ENCODE peak calls at places on chromosomes 1 and 21, in seven cellular contexts. W is GM12865, S is HEK293T, Z is NCI-H1092, H is 8988T, C is fibroblast of pulmonary artery, I is sigmoid colon. K is an unnamed sample.
A peak's percentile ranks its signal among the peaks of the same experiment; 100 is the strongest.

GRCh38 chr1:53616927-53617326 is 122.0 kb downstream of the GLIS1 start:
- DNase-seq in W (no peak), S (peak; percentile 51), Z (no peak), H (no peak), C (no peak), I (peak; percentile 32), K (no peak)

GRCh38 chr1:232034547-232034946 is 408.0 kb downstream of the DISC1 start:
- DNase-seq in W (no peak), S (no peak), Z (no peak), H (no peak), C (no peak), I (no peak), K (no peak)

GRCh38 chr1:31780632-31781031 is 16.5 kb upstream of the ADGRB2 start:
- DNase-seq in W (no peak), S (no peak), Z (no peak), H (no peak), C (no peak), I (no peak), K (no peak)

GRCh38 chr1:228245111-228245510 is 37.3 kb downstream of the OBSCN start:
- DNase-seq in W (no peak), S (no peak), Z (no peak), H (no peak), C (no peak), I (no peak), K (no peak)

GRCh38 chr1:231357831-231358354 is 19.8 kb downstream of the SPRTN start:
- DNase-seq in W (peak; percentile 68), S (peak; percentile 69), Z (peak; percentile 22), H (no peak), C (peak; percentile 81), I (peak; percentile 75), K (peak; percentile 58)

GRCh38 chr1:156126043-156126700 is 11.7 kb downstream of the LMNA start:
- DNase-seq in W (peak; percentile 82), S (no peak), Z (no peak), H (no peak), C (peak; percentile 97), I (peak; percentile 96), K (peak; percentile 81)

GRCh38 chr1:6700853-6701436 is 671 bp downstream of the DNAJC11 start:
- DNase-seq in W (no peak), S (no peak), Z (no peak), H (no peak), C (no peak), I (no peak), K (no peak)

GRCh38 chr1:50109647-50110075 is 941 bp downstream of the ELAVL4 start:
- DNase-seq in W (no peak), S (no peak), Z (peak; percentile 58), H (no peak), C (no peak), I (no peak), K (peak; percentile 91)

GRCh38 chr1:233523047-233523446 is 90.9 kb upstream of the KCNK1 start:
- DNase-seq in W (no peak), S (no peak), Z (no peak), H (no peak), C (no peak), I (no peak), K (no peak)

GRCh38 chr1:198179556-198179981 is 22.8 kb downstream of the NEK7 start:
- DNase-seq in W (peak; percentile 21), S (no peak), Z (no peak), H (no peak), C (no peak), I (no peak), K (no peak)

GRCh38 chr1:186715887-186716809 is 35.9 kb upstream of the PTGS2 start:
- DNase-seq in W (no peak), S (no peak), Z (no peak), H (no peak), C (peak; percentile 11), I (no peak), K (no peak)

GRCh38 chr1:39631361-39632331 is 7.8 kb downstream of the HEYL start:
- DNase-seq in W (no peak), S (no peak), Z (no peak), H (no peak), C (no peak), I (no peak), K (no peak)

GRCh38 chr21:44525431-44526095 is 14.4 kb downstream of the KRTAP10-1 start:
- DNase-seq in W (no peak), S (no peak), Z (no peak), H (no peak), C (no peak), I (peak; percentile 63), K (no peak)

GRCh38 chr1:67053535-67053784 is 488 bp downstream of the SLC35D1 start:
- DNase-seq in W (no peak), S (peak; percentile 71), Z (no peak), H (peak; percentile 28), C (no peak), I (peak; percentile 78), K (no peak)

K was measured in DMS153.